ENCODE peak calls at places on chromosomes 3 and 15, in four cellular contexts. O is HCT116, C is A549, G is heart left ventricle. T is an unnamed sample.
A peak's percentile ranks its signal among the peaks of the same experiment; 100 is the strongest.

GRCh38 chr15:33639968-33640367 is 328.3 kb upstream of the CHRM5 start:
- DNase-seq in O (no peak), C (no peak), G (no peak), T (no peak)

GRCh38 chr3:52037291-52037690 is 19.1 kb downstream of the DUSP7 start:
- DNase-seq in O (no peak), C (no peak), G (no peak), T (no peak)

GRCh38 chr3:106296111-106296510 is 427.3 kb upstream of the CBLB start:
- DNase-seq in O (no peak), C (no peak), G (no peak), T (no peak)

GRCh38 chr3:14508966-14509795 is 31.0 kb downstream of the GRIP2 start:
- DNase-seq in O (peak; percentile 46), C (peak; percentile 48), G (peak; percentile 71), T (peak; percentile 61)

GRCh38 chr15:55283295-55284147 is 6.1 kb downstream of the RAB27A start:
- DNase-seq in O (no peak), C (no peak), G (no peak), T (peak; percentile 46)

GRCh38 chr3:123286308-123287023 is 84.7 kb downstream of the SEC22A start:
- DNase-seq in O (peak; percentile 31), C (peak; percentile 70), G (no peak), T (peak; percentile 44)

GRCh38 chr15:25731411-25731810 is 131.7 kb downstream of the ATP10A start:
- DNase-seq in O (no peak), C (no peak), G (no peak), T (no peak)

GRCh38 chr15:33067456-33067855 is 127.1 kb downstream of the FMN1 start:
- DNase-seq in O (no peak), C (no peak), G (no peak), T (no peak)

GRCh38 chr15:101113114-101114005 is 138.5 kb downstream of the CHSY1 start:
- DNase-seq in O (no peak), C (no peak), G (no peak), T (no peak)

GRCh38 chr15:101530224-101530958 is 40.9 kb upstream of the PCSK6 start:
- DNase-seq in O (no peak), C (peak; percentile 38), G (no peak), T (no peak)

GRCh38 chr3:39288300-39288808 is 8.5 kb upstream of the CX3CR1 start:
- DNase-seq in O (peak; percentile 78), C (peak; percentile 83), G (peak; percentile 84), T (peak; percentile 85)

GRCh38 chr3:73786346-73786807 is 161.6 kb upstream of the PDZRN3 start:
- DNase-seq in O (no peak), C (no peak), G (peak; percentile 46), T (no peak)

DNA sequence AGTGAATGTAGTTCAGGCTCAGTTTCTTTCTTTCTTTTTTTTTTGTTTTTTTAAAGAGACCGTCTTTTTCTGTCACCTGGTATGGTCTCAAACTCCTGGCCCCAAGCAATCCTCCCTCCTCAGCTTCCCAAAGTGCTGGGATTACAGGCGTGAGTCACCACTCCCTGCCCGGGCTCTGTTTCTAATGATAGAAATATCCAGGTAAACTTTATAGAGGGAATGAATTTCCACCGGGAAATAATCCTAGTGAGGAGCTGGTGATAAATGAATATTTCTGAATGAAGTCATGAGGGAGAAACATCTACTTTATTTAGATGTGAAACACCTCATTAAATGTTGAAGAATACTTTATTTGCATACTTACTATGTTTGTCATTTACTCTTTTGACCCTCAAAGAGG is 7.2 kb downstream of the RNF13 start:
- DNase-seq in O (peak; percentile 35), C (no peak), G (no peak), T (no peak)
- H3K9me3 ChIP-seq in O (no peaks in the 10 kb centered on the region), C (peaks cover 10% of the 10 kb centered on the region), G (peaks cover 8% of the 10 kb centered on the region), T (no peaks in the 10 kb centered on the region)

GRCh38 chr3:46603461-46604062 is 8.8 kb upstream of the FAM240A start:
- DNase-seq in O (no peak), C (no peak), G (no peak), T (no peak)
- H3K4me1 ChIP-seq in O (no peaks in the 10 kb centered on the region), C (no peaks in the 10 kb centered on the region), G (no peaks in the 10 kb centered on the region), T (no peaks in the 10 kb centered on the region)

GRCh38 chr3:42590989-42591756 is 513 bp downstream of the SS18L2 start:
- DNase-seq in O (no peak), C (no peak), G (no peak), T (no peak)

GRCh38 chr3:42600111-42600957 is at the start of gene NKTR:
- DNase-seq in O (peak; percentile 98), C (peak; percentile 98), G (peak; percentile 97), T (peak; percentile 99)

GRCh38 chr3:42591811-42592210 is 1.2 kb downstream of the SS18L2 start:
- DNase-seq in O (no peak), C (no peak), G (no peak), T (no peak)

GRCh38 chr3:42593635-42594034 is 3.0 kb downstream of the SS18L2 start:
- DNase-seq in O (no peak), C (no peak), G (no peak), T (no peak)

DNA sequence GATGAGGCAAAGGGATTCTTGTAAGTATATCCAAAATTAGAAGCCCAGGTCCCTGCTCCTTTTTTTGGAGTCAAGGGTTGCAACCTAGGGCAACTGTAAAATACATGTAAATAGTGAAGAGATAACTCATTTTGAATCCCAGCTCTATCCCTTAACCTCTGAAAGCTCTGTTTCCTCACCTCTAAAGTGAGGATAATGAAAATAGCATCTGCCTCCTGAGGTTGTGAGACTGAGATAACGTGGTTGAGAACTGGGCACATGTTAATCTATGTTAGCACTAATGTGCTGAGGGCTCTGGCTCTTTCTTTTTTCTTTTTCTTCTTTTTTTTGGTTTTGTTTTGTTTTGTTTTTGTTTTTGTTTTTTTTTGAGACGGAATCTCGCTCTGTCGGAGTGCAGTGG is 4.8 kb upstream of the NKTR start:
- DNase-seq in O (no peak), C (no peak), G (no peak), T (no peak)
- TF ChIP-seq POLR2A in O (no peak), C (no peak), G (no peak), T (no peak)

DNA sequence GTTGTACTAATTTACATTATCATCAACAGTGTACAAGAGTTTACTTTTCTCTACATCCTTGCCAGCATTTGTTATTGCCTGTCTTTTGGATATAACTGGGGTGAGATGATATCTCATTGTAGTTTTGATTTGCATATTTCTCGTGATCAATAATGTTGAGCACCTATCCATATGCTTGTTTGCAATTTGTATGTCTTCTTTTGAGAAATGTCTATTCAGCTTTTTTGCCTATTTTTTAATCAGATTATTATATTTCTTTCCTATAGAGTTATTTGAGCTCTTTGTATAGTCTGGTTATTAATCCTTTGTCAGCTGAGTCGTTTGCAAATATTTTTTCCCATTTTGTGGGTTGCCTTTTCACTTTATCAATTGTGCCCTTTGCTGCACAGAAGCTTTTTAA is 540.8 kb upstream of the SGO1 start:
- DNase-seq in O (no peak), C (no peak), G (no peak), T (no peak)
- H3K9me3 ChIP-seq in O (no peaks in the 10 kb centered on the region), C (no peaks in the 10 kb centered on the region), G (no peaks in the 10 kb centered on the region), T (no peaks in the 10 kb centered on the region)

DNA sequence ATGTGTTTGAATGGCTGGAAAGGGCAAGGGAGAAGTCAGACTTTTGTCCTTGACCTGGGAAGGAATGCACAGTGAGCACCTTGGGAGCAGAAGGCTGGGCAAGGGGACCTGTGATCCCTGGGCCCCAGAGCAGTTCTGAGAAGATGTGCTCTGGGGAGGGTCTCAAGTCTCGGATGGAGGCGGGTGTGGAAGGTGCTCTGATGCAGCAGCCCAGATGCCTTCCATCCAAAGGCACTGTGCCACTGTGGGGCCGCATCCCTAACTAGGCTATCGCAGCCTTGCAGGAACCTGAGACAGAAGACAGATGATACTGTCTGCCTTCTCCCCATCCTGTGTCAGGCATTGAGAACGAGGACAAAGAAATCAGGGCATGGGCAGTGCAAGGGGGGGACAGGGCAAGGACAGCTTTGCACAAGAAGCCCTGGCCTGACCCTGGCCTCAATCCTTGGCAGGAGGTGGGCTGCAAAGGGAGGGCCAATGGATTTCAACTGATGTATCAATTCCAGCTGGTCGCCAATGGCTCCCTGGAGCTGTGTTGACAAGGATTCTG is 14.6 kb upstream of the PRKCD start:
- DNase-seq in O (no peak), C (no peak), G (peak; percentile 11), T (no peak)
- H3K4me1 ChIP-seq in O (peaks cover 4% of the 10 kb centered on the region), C (peaks cover 56% of the 10 kb centered on the region), G (no peaks in the 10 kb centered on the region), T (peaks cover 76% of the 10 kb centered on the region)

GRCh38 chr15:73631915-73632669 is 1.1 kb downstream of the NPTN start:
- DNase-seq in O (no peak), C (peak; percentile 26), G (peak; percentile 68), T (peak; percentile 26)
- TF ChIP-seq POLR2A in O (no peak), C (no peak), G (no peak), T (no peak)

T was measured in body of pancreas.